ENCODE peak calls at places on chromosome 2, in four cellular contexts. P is skeletal muscle cell, M is Right ventricle myocardium inferior, J is KG1. G is an unnamed sample.

GRCh38 chr2:149885468-149885867 is 297.9 kb upstream of the MMADHC start:
- DNase-seq in M (no peak), P (peak; percentile 18), J (no peak), G (no peak)

GRCh38 chr2:138919336-138919735 is 139.1 kb upstream of the NXPH2 start:
- DNase-seq in M (no peak), P (peak; percentile 8), J (no peak), G (no peak)

GRCh38 chr2:97967216-97967592 is 28.5 kb downstream of the TMEM131 start:
- DNase-seq in M (no peak), J (no peak), P (no peak), G (no peak)

GRCh38 chr2:62221141-62221540 is 25.2 kb downstream of the B3GNT2 start:
- DNase-seq in J (no peak), M (no peak), P (peak; percentile 56), G (no peak)

GRCh38 chr2:225270861-225271260 is 128.6 kb upstream of the NYAP2 start:
- DNase-seq in P (peak; percentile 53), M (no peak), J (peak; percentile 24), G (no peak)

GRCh38 chr2:1855150-1855549 is 110.8 kb upstream of the PXDN start:
- DNase-seq in P (no peak), M (no peak), J (no peak), G (no peak)

GRCh38 chr2:170813611-170814550 is 2.8 kb upstream of the GAD1 start:
- DNase-seq in P (peak; percentile 18), J (peak; percentile 17), M (no peak), G (no peak)

GRCh38 chr2:8257502-8257901 is 424.4 kb upstream of the ID2 start:
- DNase-seq in J (no peak), P (no peak), M (no peak), G (no peak)

GRCh38 chr2:73852020-73852419 is 23.3 kb downstream of the STAMBP start:
- DNase-seq in J (no peak), P (peak; percentile 38), M (no peak), G (no peak)

GRCh38 chr2:96241901-96242611 is 23.7 kb downstream of the TMEM127 start:
- DNase-seq in P (no peak), J (no peak), M (no peak), G (peak; percentile 23)

GRCh38 chr2:128058114-128058513 is 30.3 kb upstream of the SAP130 start:
- DNase-seq in J (no peak), P (no peak), M (no peak), G (no peak)

GRCh38 chr2:128379021-128380005 is 60.6 kb upstream of the HS6ST1 start:
- DNase-seq in M (no peak), P (peak; percentile 73), J (no peak), G (no peak)

GRCh38 chr2:47564129-47564528 is 161.2 kb downstream of the MSH2 start:
- DNase-seq in P (no peak), J (no peak), M (no peak), G (no peak)

GRCh38 chr2:52423111-52423510 is 1344.5 kb upstream of the CHAC2 start:
- DNase-seq in P (no peak), M (no peak), J (no peak), G (no peak)